ENCODE peak calls at places on chromosomes 3 and 15, in nine cellular contexts. One of them, this sample, is unnamed.

GRCh38 chr3:59422312-59422711 is 372.5 kb upstream of the CFAP20DC start:
- DNase-seq in A549: no peak
- DNase-seq in heart left ventricle: no peak
- DNase-seq in breast epithelium: no peak
- DNase-seq in CD4-positive, alpha-beta T cell: no peak
- DNase-seq in ovary: no peak
- DNase-seq in HepG2: no peak
- DNase-seq in CD8-positive, alpha-beta T cell: no peak
- DNase-seq in H9: no peak
- DNase-seq in this sample: no peak

GRCh38 chr3:127141921-127142730 is 50.8 kb upstream of the PRR23E start:
- DNase-seq in A549: peak; percentile 6
- DNase-seq in heart left ventricle: no peak
- DNase-seq in breast epithelium: no peak
- DNase-seq in CD4-positive, alpha-beta T cell: no peak
- DNase-seq in ovary: no peak
- DNase-seq in HepG2: peak; percentile 46
- DNase-seq in CD8-positive, alpha-beta T cell: no peak
- DNase-seq in H9: no peak
- DNase-seq in this sample: peak; percentile 59

GRCh38 chr15:62896380-62896866 is 146.1 kb upstream of the TPM1 start:
- DNase-seq in A549: peak; percentile 82
- DNase-seq in heart left ventricle: no peak
- DNase-seq in breast epithelium: no peak
- DNase-seq in CD4-positive, alpha-beta T cell: no peak
- DNase-seq in ovary: no peak
- DNase-seq in HepG2: peak; percentile 39
- DNase-seq in CD8-positive, alpha-beta T cell: no peak
- DNase-seq in H9: no peak
- DNase-seq in this sample: no peak

GRCh38 chr15:91482799-91483198 is 370.7 kb upstream of the SLCO3A1 start:
- DNase-seq in A549: no peak
- DNase-seq in heart left ventricle: no peak
- DNase-seq in breast epithelium: no peak
- DNase-seq in CD4-positive, alpha-beta T cell: no peak
- DNase-seq in ovary: no peak
- DNase-seq in HepG2: no peak
- DNase-seq in CD8-positive, alpha-beta T cell: no peak
- DNase-seq in H9: no peak
- DNase-seq in this sample: no peak

GRCh38 chr3:86594838-86595237 is 396.1 kb downstream of the VGLL3 start:
- DNase-seq in A549: no peak
- DNase-seq in heart left ventricle: no peak
- DNase-seq in breast epithelium: no peak
- DNase-seq in CD4-positive, alpha-beta T cell: no peak
- DNase-seq in ovary: no peak
- DNase-seq in HepG2: no peak
- DNase-seq in CD8-positive, alpha-beta T cell: no peak
- DNase-seq in H9: no peak
- DNase-seq in this sample: no peak

GRCh38 chr15:53586815-53587214 is 172.6 kb downstream of the WDR72 start:
- DNase-seq in A549: no peak
- DNase-seq in heart left ventricle: no peak
- DNase-seq in breast epithelium: no peak
- DNase-seq in CD4-positive, alpha-beta T cell: no peak
- DNase-seq in ovary: no peak
- DNase-seq in HepG2: peak; percentile 37
- DNase-seq in CD8-positive, alpha-beta T cell: no peak
- DNase-seq in H9: peak; percentile 81
- DNase-seq in this sample: no peak

GRCh38 chr15:68791431-68792283 is 29.0 kb downstream of the ANP32A start:
- DNase-seq in A549: no peak
- DNase-seq in heart left ventricle: no peak
- DNase-seq in breast epithelium: no peak
- DNase-seq in CD4-positive, alpha-beta T cell: no peak
- DNase-seq in ovary: no peak
- DNase-seq in HepG2: no peak
- DNase-seq in CD8-positive, alpha-beta T cell: peak; percentile 7
- DNase-seq in H9: peak; percentile 63
- DNase-seq in this sample: no peak

GRCh38 chr3:159260049-159260662 is 458.3 kb downstream of the MFSD1 start:
- DNase-seq in A549: peak; percentile 19
- DNase-seq in heart left ventricle: peak; percentile 32
- DNase-seq in breast epithelium: no peak
- DNase-seq in CD4-positive, alpha-beta T cell: no peak
- DNase-seq in ovary: no peak
- DNase-seq in HepG2: peak; percentile 56
- DNase-seq in CD8-positive, alpha-beta T cell: no peak
- DNase-seq in H9: peak; percentile 31
- DNase-seq in this sample: no peak

GRCh38 chr15:79065744-79066376 is 24.7 kb downstream of the RASGRF1 start:
- DNase-seq in A549: no peak
- DNase-seq in heart left ventricle: no peak
- DNase-seq in breast epithelium: no peak
- DNase-seq in CD4-positive, alpha-beta T cell: no peak
- DNase-seq in ovary: no peak
- DNase-seq in HepG2: no peak
- DNase-seq in CD8-positive, alpha-beta T cell: no peak
- DNase-seq in H9: no peak
- DNase-seq in this sample: no peak
- TF ChIP-seq CTCF in A549: no peak
- TF ChIP-seq CTCF in heart left ventricle: no peak
- TF ChIP-seq CTCF in breast epithelium: no peak
- TF ChIP-seq CTCF in CD4-positive, alpha-beta T cell: no peak
- TF ChIP-seq CTCF in ovary: no peak
- TF ChIP-seq CTCF in HepG2: no peak
- TF ChIP-seq CTCF in CD8-positive, alpha-beta T cell: no peak
- TF ChIP-seq CTCF in H9: no peak
- TF ChIP-seq CTCF in this sample: no peak

DNA sequence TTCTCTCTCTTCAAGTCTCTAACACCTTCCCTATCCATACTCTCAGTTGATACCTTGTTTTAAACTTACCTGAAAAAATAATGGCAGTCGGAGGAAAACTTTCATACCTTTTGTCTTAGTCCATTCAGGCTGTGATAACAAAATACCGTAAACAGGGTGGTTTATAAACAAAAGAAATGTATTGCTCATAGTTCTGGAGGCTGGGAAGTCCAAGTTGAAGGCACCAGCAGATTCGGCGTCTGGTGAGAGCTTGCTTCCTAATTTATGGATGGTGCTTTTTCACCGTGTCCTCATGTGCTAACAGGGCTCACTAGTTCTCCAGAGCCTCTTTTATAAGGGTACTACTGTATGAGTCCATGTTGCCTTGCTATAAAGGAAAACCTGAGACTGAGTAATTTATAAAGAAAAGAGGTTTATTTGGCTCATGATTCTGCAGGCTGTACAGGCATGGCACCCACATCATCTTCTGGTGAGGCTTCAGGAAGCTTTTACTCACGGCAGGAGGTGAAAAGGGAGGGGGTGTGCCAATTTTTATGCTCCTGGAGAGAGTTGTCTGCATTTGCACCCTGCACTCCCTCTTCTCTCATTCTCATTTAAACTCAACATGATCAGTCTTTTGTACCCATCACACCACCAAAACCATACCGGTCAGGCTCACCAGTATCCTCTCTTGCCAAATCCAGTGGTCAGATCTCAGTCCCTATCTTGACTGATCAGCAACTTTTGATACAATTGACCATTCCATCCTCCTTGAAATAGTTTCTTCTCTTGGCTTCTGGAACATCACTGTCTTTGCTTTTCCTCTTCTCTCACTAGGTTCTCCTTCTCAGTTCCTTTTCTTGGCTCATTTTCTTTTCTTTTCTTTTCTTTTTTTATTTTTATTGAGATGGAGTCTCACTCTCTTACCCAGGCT is 21.6 kb downstream of the ST6GAL1 start:
- DNase-seq in A549: no peak
- DNase-seq in heart left ventricle: no peak
- DNase-seq in breast epithelium: no peak
- DNase-seq in CD4-positive, alpha-beta T cell: no peak
- DNase-seq in ovary: no peak
- DNase-seq in HepG2: no peak
- DNase-seq in CD8-positive, alpha-beta T cell: no peak
- DNase-seq in H9: no peak
- DNase-seq in this sample: no peak
- H3K27ac ChIP-seq in A549: no peak overlapping the region
- H3K27ac ChIP-seq in heart left ventricle: peak overlapping the region; percentile 65
- H3K27ac ChIP-seq in breast epithelium: no peak overlapping the region
- H3K27ac ChIP-seq in CD4-positive, alpha-beta T cell: no peak overlapping the region
- H3K27ac ChIP-seq in ovary: no peak overlapping the region
- H3K27ac ChIP-seq in HepG2: no peak overlapping the region
- H3K27ac ChIP-seq in CD8-positive, alpha-beta T cell: no peak overlapping the region
- H3K27ac ChIP-seq in H9: no peak overlapping the region
- H3K27ac ChIP-seq in this sample: no peak overlapping the region

GRCh38 chr3:120503727-120504616 is 53.2 kb upstream of the FSTL1 start:
- DNase-seq in A549: no peak
- DNase-seq in heart left ventricle: no peak
- DNase-seq in breast epithelium: no peak
- DNase-seq in CD4-positive, alpha-beta T cell: no peak
- DNase-seq in ovary: no peak
- DNase-seq in HepG2: no peak
- DNase-seq in CD8-positive, alpha-beta T cell: no peak
- DNase-seq in H9: peak; percentile 44
- DNase-seq in this sample: no peak

GRCh38 chr3:120512655-120513054 is 61.9 kb upstream of the FSTL1 start:
- DNase-seq in A549: no peak
- DNase-seq in heart left ventricle: no peak
- DNase-seq in breast epithelium: no peak
- DNase-seq in CD4-positive, alpha-beta T cell: no peak
- DNase-seq in ovary: no peak
- DNase-seq in HepG2: no peak
- DNase-seq in CD8-positive, alpha-beta T cell: no peak
- DNase-seq in H9: no peak
- DNase-seq in this sample: no peak

GRCh38 chr3:120506076-120506827 is 55.5 kb upstream of the FSTL1 start:
- DNase-seq in A549: no peak
- DNase-seq in heart left ventricle: no peak
- DNase-seq in breast epithelium: no peak
- DNase-seq in CD4-positive, alpha-beta T cell: no peak
- DNase-seq in ovary: no peak
- DNase-seq in HepG2: peak; percentile 7
- DNase-seq in CD8-positive, alpha-beta T cell: no peak
- DNase-seq in H9: no peak
- DNase-seq in this sample: no peak

GRCh38 chr3:120502116-120502515 is 51.3 kb upstream of the FSTL1 start:
- DNase-seq in A549: no peak
- DNase-seq in heart left ventricle: no peak
- DNase-seq in breast epithelium: no peak
- DNase-seq in CD4-positive, alpha-beta T cell: no peak
- DNase-seq in ovary: no peak
- DNase-seq in HepG2: no peak
- DNase-seq in CD8-positive, alpha-beta T cell: no peak
- DNase-seq in H9: no peak
- DNase-seq in this sample: no peak

DNA sequence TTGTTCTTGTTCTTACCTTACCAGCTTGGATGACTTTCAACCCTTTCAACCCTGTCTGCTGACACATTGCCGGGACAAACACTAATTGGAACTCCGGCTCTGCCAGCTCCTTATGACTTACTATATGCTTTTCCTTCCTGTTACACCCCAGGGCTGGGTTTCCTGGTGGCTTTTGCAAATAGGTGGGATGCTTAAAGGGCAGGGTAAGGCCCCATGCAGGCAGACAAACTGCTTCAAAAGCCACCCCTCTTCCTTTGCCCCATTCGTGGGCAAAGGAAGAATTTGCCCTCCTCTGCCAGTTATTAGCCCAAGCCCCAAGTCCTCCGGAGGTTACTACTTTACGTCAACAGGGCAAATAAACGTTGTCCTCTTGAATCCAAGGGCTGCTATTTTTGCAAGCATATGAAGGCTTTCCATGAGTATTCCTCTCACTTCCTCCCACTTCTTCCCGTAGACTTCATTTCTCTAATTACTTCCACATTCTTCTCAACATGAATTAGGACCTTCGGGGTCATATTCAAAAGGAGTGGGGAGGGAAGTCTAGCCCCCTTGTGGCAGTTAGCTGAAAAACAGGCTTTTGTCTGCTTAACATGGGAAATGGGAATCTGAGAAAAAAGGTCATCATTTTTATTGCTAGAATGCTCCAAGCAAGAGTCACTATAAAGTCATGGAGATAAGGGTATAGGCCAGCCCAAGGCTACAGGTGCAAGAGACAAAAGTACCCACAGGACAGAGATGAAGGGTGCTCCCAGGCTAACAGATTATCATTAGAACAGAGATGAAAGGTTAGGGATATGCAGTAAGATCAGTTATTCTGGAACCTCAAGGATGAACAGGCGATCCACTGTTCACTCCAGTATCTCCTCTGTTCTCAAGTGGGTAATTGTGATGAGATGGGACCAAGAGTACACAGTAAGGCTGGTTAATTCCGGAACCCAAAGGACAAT is 56.3 kb upstream of the FSTL1 start:
- DNase-seq in A549: peak; percentile 40
- DNase-seq in heart left ventricle: peak; percentile 17
- DNase-seq in breast epithelium: no peak
- DNase-seq in CD4-positive, alpha-beta T cell: no peak
- DNase-seq in ovary: no peak
- DNase-seq in HepG2: peak; percentile 32
- DNase-seq in CD8-positive, alpha-beta T cell: no peak
- DNase-seq in H9: no peak
- DNase-seq in this sample: no peak
- TF ChIP-seq CTCF in A549: peak; percentile 61
- TF ChIP-seq CTCF in heart left ventricle: peak; percentile 76
- TF ChIP-seq CTCF in breast epithelium: peak; percentile 62
- TF ChIP-seq CTCF in CD4-positive, alpha-beta T cell: peak; percentile 24
- TF ChIP-seq CTCF in ovary: peak; percentile 35
- TF ChIP-seq CTCF in HepG2: peak; percentile 58
- TF ChIP-seq CTCF in CD8-positive, alpha-beta T cell: peak; percentile 20
- TF ChIP-seq CTCF in H9: peak; percentile 77
- TF ChIP-seq CTCF in this sample: peak; percentile 41

GRCh38 chr15:77047013-77047412 is 23.9 kb downstream of the TSPAN3 start:
- DNase-seq in A549: no peak
- DNase-seq in heart left ventricle: no peak
- DNase-seq in breast epithelium: no peak
- DNase-seq in CD4-positive, alpha-beta T cell: no peak
- DNase-seq in ovary: no peak
- DNase-seq in HepG2: no peak
- DNase-seq in CD8-positive, alpha-beta T cell: no peak
- DNase-seq in H9: no peak
- DNase-seq in this sample: no peak

GRCh38 chr15:77045985-77046384 is 24.9 kb downstream of the TSPAN3 start:
- DNase-seq in A549: no peak
- DNase-seq in heart left ventricle: no peak
- DNase-seq in breast epithelium: no peak
- DNase-seq in CD4-positive, alpha-beta T cell: no peak
- DNase-seq in ovary: no peak
- DNase-seq in HepG2: no peak
- DNase-seq in CD8-positive, alpha-beta T cell: no peak
- DNase-seq in H9: no peak
- DNase-seq in this sample: no peak

GRCh38 chr15:77044228-77045042 is 26.5 kb downstream of the TSPAN3 start:
- DNase-seq in A549: no peak
- DNase-seq in heart left ventricle: no peak
- DNase-seq in breast epithelium: no peak
- DNase-seq in CD4-positive, alpha-beta T cell: no peak
- DNase-seq in ovary: no peak
- DNase-seq in HepG2: no peak
- DNase-seq in CD8-positive, alpha-beta T cell: no peak
- DNase-seq in H9: no peak
- DNase-seq in this sample: no peak

GRCh38 chr15:77052556-77052955 is 18.4 kb downstream of the TSPAN3 start:
- DNase-seq in A549: no peak
- DNase-seq in heart left ventricle: no peak
- DNase-seq in breast epithelium: no peak
- DNase-seq in CD4-positive, alpha-beta T cell: no peak
- DNase-seq in ovary: no peak
- DNase-seq in HepG2: no peak
- DNase-seq in CD8-positive, alpha-beta T cell: no peak
- DNase-seq in H9: no peak
- DNase-seq in this sample: no peak

DNA sequence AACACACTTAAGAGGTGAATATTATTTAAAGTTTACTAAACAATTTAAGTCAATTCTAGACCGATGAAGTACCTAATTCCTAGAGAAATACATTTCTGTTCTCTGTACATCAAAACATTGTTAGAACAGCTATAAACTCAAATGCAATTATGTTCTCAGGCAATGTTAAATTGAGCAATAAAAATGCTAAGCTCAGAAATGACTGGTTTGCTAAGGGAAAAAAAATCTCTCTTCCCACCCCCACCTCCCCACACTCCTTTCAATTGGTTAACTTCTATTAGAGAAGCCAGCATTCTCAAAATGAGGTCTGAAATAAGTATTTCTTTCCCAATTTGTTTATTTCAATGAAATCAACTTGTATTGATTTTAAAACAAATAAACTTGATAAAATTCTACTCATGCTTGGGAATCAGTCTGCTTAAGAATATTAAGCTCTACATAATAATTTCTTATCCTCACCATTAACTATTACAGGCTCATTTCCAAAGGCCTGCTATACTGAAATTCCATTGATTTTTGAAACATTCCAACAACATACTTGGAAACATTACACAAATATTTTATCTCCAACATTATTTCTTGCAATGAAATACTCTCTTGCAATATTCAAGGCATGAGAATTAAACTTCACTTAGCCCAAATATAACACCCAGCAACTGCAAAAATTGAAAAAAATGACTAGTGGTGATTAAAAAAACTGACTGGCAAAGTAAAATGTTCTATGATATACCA is 22.6 kb downstream of the TSPAN3 start:
- DNase-seq in A549: no peak
- DNase-seq in heart left ventricle: no peak
- DNase-seq in breast epithelium: no peak
- DNase-seq in CD4-positive, alpha-beta T cell: no peak
- DNase-seq in ovary: no peak
- DNase-seq in HepG2: no peak
- DNase-seq in CD8-positive, alpha-beta T cell: no peak
- DNase-seq in H9: no peak
- DNase-seq in this sample: no peak
- H3K27ac ChIP-seq in A549: no peak overlapping the region
- H3K27ac ChIP-seq in heart left ventricle: no peak overlapping the region
- H3K27ac ChIP-seq in breast epithelium: no peak overlapping the region
- H3K27ac ChIP-seq in CD4-positive, alpha-beta T cell: no peak overlapping the region
- H3K27ac ChIP-seq in ovary: no peak overlapping the region
- H3K27ac ChIP-seq in HepG2: no peak overlapping the region
- H3K27ac ChIP-seq in CD8-positive, alpha-beta T cell: no peak overlapping the region
- H3K27ac ChIP-seq in H9: no peak overlapping the region
- H3K27ac ChIP-seq in this sample: no peak overlapping the region